ENCODE peak calls at places on chromosomes 7 and 10, in six cellular contexts. D is stimulated activated CD4-positive, alpha-beta T cell treated with anti-CD3 and anti-CD28 coated beads, Interleukin-2, amount 100 ng/mL, for 48 hours; X is KBM-7; U is HT-29; L is GM18507; Y is A172. F is an unnamed sample.

GRCh38 chr10:46518028-46518725 is 38.3 kb downstream of the GPRIN2 start:
- DNase-seq in U (no peak), Y (no peak), D (no peak), L (no peak), X (no peak), F (no peak)

GRCh38 chr7:18786196-18786727 is 290.7 kb downstream of the HDAC9 start:
- DNase-seq in Y (no peak), L (no peak), D (no peak), X (no peak), U (no peak), F (no peak)

GRCh38 chr10:12067336-12067735 is 1.4 kb upstream of the DHTKD1 start:
- DNase-seq in D (no peak), U (no peak), Y (peak; percentile 91), L (no peak), X (no peak), F (peak; percentile 83)

GRCh38 chr7:50614721-50615518 is 49.7 kb upstream of the DDC start:
- DNase-seq in Y (no peak), X (peak; percentile 7), U (peak; percentile 75), D (no peak), L (no peak), F (no peak)

GRCh38 chr10:100072514-100072913 is 9.2 kb downstream of the CPN1 start:
- DNase-seq in U (no peak), D (no peak), L (no peak), Y (no peak), X (no peak), F (no peak)

GRCh38 chr7:36538126-36538525 is 148.5 kb downstream of the ANLN start:
- DNase-seq in Y (no peak), X (no peak), L (no peak), U (no peak), D (no peak), F (no peak)

GRCh38 chr7:99106869-99107268 is 37.0 kb downstream of the SMURF1 start:
- DNase-seq in U (peak; percentile 48), D (no peak), Y (peak; percentile 28), L (no peak), X (no peak), F (peak; percentile 36)

GRCh38 chr10:113058175-113058961 is 108.3 kb downstream of the TCF7L2 start:
- DNase-seq in U (no peak), L (no peak), Y (no peak), X (no peak), D (no peak), F (no peak)

GRCh38 chr10:12847361-12847975 is 154.0 kb downstream of the CCDC3 start:
- DNase-seq in U (peak; percentile 15), D (peak; percentile 46), Y (no peak), L (no peak), X (peak; percentile 15), F (no peak)

GRCh38 chr10:110498982-110499795 is 1.5 kb downstream of the DUSP5 start:
- DNase-seq in U (peak; percentile 67), D (no peak), X (peak; percentile 70), L (no peak), Y (peak; percentile 55), F (peak; percentile 85)

GRCh38 chr10:114095676-114096331 is 52.1 kb downstream of the ADRB1 start:
- DNase-seq in D (no peak), U (no peak), L (no peak), Y (no peak), X (peak; percentile 82), F (no peak)